ENCODE peak calls at places on chromosomes 5 and 9, in six cellular contexts. S is coronary artery; U is NCI-H1694 treated with DMSO at 0.1 percent for 48 hours; L is effector memory CD8-positive, alpha-beta T cell; N is HCT116; B is trophoblast cell. W is an unnamed sample.
A peak's percentile ranks its signal among the peaks of the same experiment; 100 is the strongest.

GRCh38 chr5:98816574-98817222 is 43.2 kb downstream of the RGMB start:
- DNase-seq in N (no peak), U (no peak), L (no peak), B (peak; percentile 5), S (no peak), W (peak; percentile 50)

GRCh38 chr5:142446131-142446959 is 121.5 kb upstream of the SPRY4 start:
- DNase-seq in L (no peak), B (peak; percentile 9), S (no peak), U (no peak), N (peak; percentile 80), W (no peak)

GRCh38 chr5:160357861-160358411 is 12.5 kb downstream of the C1QTNF2 start:
- DNase-seq in L (no peak), N (no peak), U (no peak), S (peak; percentile 82), B (no peak), W (no peak)

GRCh38 chr9:18890372-18890771 is 142.6 kb downstream of the SAXO1 start:
- DNase-seq in L (no peak), S (no peak), B (no peak), U (no peak), N (no peak), W (peak; percentile 38)

GRCh38 chr9:14314424-14314928 is 535 bp upstream of the NFIB start:
- DNase-seq in N (peak; percentile 19), S (peak; percentile 92), L (no peak), B (peak; percentile 23), U (peak; percentile 83), W (peak; percentile 70)

GRCh38 chr9:77891150-77891549 is 140.5 kb downstream of the GNAQ start:
- DNase-seq in U (no peak), S (no peak), N (no peak), B (no peak), L (no peak), W (no peak)

GRCh38 chr9:4225291-4226119 is 74.4 kb downstream of the GLIS3 start:
- DNase-seq in U (no peak), N (peak; percentile 62), B (peak; percentile 9), L (no peak), S (no peak), W (no peak)

GRCh38 chr9:135241381-135242380 is 154.2 kb downstream of the OLFM1 start:
- DNase-seq in S (no peak), B (no peak), U (peak; percentile 31), N (no peak), L (no peak), W (no peak)

GRCh38 chr5:112294126-112294525 is 125.0 kb downstream of the EPB41L4A start:
- DNase-seq in S (no peak), B (no peak), L (no peak), N (no peak), U (no peak), W (no peak)

W was measured in NCI-H2171 treated with DMSO at 0.1 percent for 48 hours.